ENCODE peak calls at places on chromosome 18, in eight cellular contexts. T, N, X, R, A, S, J and E are unnamed samples.

GRCh38 chr18:74519320-74520095 is 14.8 kb upstream of the CNDP1 start:
- DNase-seq in T (no peak), N (no peak), X (peak), R (no peak), A (no peak), S (no peak), J (no peak), E (no peak)

GRCh38 chr18:79059456-79059855 is 9.7 kb upstream of the ATP9B start:
- DNase-seq in T (no peak), N (no peak), X (no peak), R (no peak), A (no peak), S (no peak), J (no peak), E (no peak)

GRCh38 chr18:41936471-41937134 is 18.4 kb upstream of the PIK3C3 start:
- DNase-seq in T (no peak), N (peak), X (no peak), R (no peak), A (no peak), S (peak), J (peak), E (no peak)

GRCh38 chr18:24799720-24800119 is 339.3 kb downstream of the HRH4 start:
- DNase-seq in T (no peak), N (no peak), X (peak), R (no peak), A (no peak), S (no peak), J (no peak), E (no peak)

GRCh38 chr18:37334494-37335125 is 231.0 kb downstream of the CELF4 start:
- DNase-seq in T (no peak), N (no peak), X (no peak), R (no peak), A (no peak), S (no peak), J (peak), E (no peak)

GRCh38 chr18:33183136-33183535 is 257.4 kb downstream of the CCDC178 start:
- DNase-seq in T (no peak), N (no peak), X (no peak), R (no peak), A (no peak), S (no peak), J (no peak), E (no peak)

GRCh38 chr18:6732952-6733351 is 3.4 kb downstream of the ARHGAP28 start:
- DNase-seq in T (no peak), N (no peak), X (no peak), R (no peak), A (no peak), S (no peak), J (no peak), E (no peak)

GRCh38 chr18:24003903-24004640 is 10.5 kb upstream of the TTC39C start:
- DNase-seq in T (no peak), N (no peak), X (no peak), R (no peak), A (no peak), S (no peak), J (no peak), E (no peak)

GRCh38 chr18:54787098-54787497 is 41.2 kb upstream of the RAB27B start:
- DNase-seq in T (peak), N (no peak), X (no peak), R (no peak), A (no peak), S (no peak), J (no peak), E (no peak)

GRCh38 chr18:43961713-43962112 is 684.4 kb upstream of the SYT4 start:
- DNase-seq in T (no peak), N (no peak), X (no peak), R (no peak), A (no peak), S (no peak), J (no peak), E (peak)

GRCh38 chr18:7923105-7923504 is 356.0 kb downstream of the PTPRM start:
- DNase-seq in T (no peak), N (no peak), X (no peak), R (no peak), A (no peak), S (no peak), J (no peak), E (no peak)

GRCh38 chr18:74654637-74655036 is 57.0 kb downstream of the ZNF407 start:
- DNase-seq in T (no peak), N (no peak), X (no peak), R (no peak), A (no peak), S (no peak), J (peak), E (no peak)

GRCh38 chr18:55446996-55447671 is 140.9 kb downstream of the TCF4 start:
- DNase-seq in T (peak), N (no peak), X (no peak), R (no peak), A (no peak), S (no peak), J (no peak), E (no peak)

GRCh38 chr18:2148823-2149222 is 422.5 kb downstream of the METTL4 start:
- DNase-seq in T (no peak), N (no peak), X (no peak), R (no peak), A (no peak), S (no peak), J (peak), E (no peak)

GRCh38 chr18:42861259-42861658 is 254.2 kb downstream of the RIT2 start:
- DNase-seq in T (no peak), N (no peak), X (no peak), R (no peak), A (no peak), S (no peak), J (no peak), E (no peak)

GRCh38 chr18:73778052-73778395 is 369.6 kb downstream of the FBXO15 start:
- DNase-seq in T (no peak), N (no peak), X (no peak), R (no peak), A (no peak), S (no peak), J (no peak), E (no peak)

GRCh38 chr18:23099621-23100020 is 35.7 kb upstream of the CABLES1 start:
- DNase-seq in T (no peak), N (no peak), X (no peak), R (no peak), A (no peak), S (no peak), J (no peak), E (peak)

GRCh38 chr18:31275722-31276463 is 42.1 kb upstream of the DSG1 start:
- DNase-seq in T (no peak), N (peak), X (no peak), R (no peak), A (no peak), S (no peak), J (peak), E (peak)

GRCh38 chr18:37584217-37584616 is 18.6 kb upstream of the CELF4 start:
- DNase-seq in T (no peak), N (no peak), X (no peak), R (no peak), A (no peak), S (no peak), J (no peak), E (no peak)

GRCh38 chr18:68769423-68769822 is 28.5 kb upstream of the CCDC102B start:
- DNase-seq in T (no peak), N (no peak), X (no peak), R (peak), A (no peak), S (no peak), J (peak), E (no peak)

GRCh38 chr18:23970161-23971153 is 44.1 kb upstream of the TTC39C start:
- DNase-seq in T (no peak), N (peak), X (no peak), R (no peak), A (no peak), S (no peak), J (no peak), E (no peak)

GRCh38 chr18:68462148-68462547 is 252.8 kb downstream of the TMX3 start:
- DNase-seq in T (no peak), N (no peak), X (no peak), R (no peak), A (no peak), S (no peak), J (no peak), E (no peak)

GRCh38 chr18:20988726-20989125 is 122.9 kb downstream of the ROCK1 start:
- DNase-seq in T (no peak), N (no peak), X (no peak), R (no peak), A (no peak), S (no peak), J (no peak), E (no peak)

GRCh38 chr18:69697069-69697468 is 250.6 kb downstream of the CD226 start:
- DNase-seq in T (no peak), N (no peak), X (no peak), R (no peak), A (no peak), S (no peak), J (no peak), E (no peak)

GRCh38 chr18:67599277-67599676 is 82.8 kb upstream of the DSEL start:
- DNase-seq in T (no peak), N (no peak), X (no peak), R (no peak), A (no peak), S (no peak), J (peak), E (no peak)

GRCh38 chr18:49250819-49251388 is 209.5 kb downstream of the DYM start:
- DNase-seq in T (no peak), N (peak), X (no peak), R (no peak), A (no peak), S (peak), J (peak), E (peak)

GRCh38 chr18:7338846-7339245 is 108.0 kb downstream of the LRRC30 start:
- DNase-seq in T (no peak), N (no peak), X (no peak), R (no peak), A (no peak), S (no peak), J (no peak), E (no peak)

GRCh38 chr18:46829947-46830346 is 73.1 kb upstream of the ST8SIA5 start:
- DNase-seq in T (no peak), N (no peak), X (no peak), R (no peak), A (no peak), S (no peak), J (no peak), E (no peak)
- TF ChIP-seq CTCF in T (no peak), N (no peak), X (no peak), R (no peak), A (peak), S (no peak), J (no peak), E (no peak)

DNA sequence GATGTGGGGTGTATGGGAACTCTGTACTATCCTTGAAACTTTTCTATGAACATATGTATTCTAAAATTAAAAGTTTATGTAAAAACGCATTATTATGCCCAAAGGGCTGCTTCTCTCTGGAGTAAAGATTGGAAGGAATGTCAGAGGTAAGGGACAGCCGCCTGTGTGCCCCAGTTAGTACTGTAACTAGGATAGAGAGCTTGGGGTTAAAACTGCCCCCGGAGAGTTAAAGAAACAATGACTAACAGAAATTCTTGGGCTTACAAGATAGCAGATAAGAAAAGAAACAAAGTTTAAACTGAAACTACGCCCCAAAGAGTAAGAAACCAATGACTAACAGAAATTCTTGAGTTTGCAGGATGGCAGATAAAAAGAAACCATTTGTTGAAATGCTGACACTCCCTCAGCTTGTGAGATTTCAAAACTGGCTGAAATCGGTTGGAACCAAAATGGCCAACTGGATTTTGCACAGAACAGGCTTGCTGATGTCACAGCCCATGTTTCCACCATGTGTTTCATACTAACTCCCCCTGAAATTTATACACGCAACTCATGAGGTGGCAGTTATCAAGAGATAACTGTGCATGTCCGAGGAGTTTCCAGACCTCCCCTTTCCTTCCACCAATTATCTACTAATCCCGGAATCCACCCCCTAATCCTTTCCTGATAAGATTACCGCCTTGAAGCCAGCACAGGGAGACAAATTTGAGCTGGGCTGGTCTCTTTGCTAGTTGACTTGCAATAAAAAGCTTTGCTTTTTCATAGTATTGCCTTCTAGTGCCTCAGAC is 8.7 kb upstream of the TXNDC2 start:
- DNase-seq in T (no peak), N (peak), X (peak), R (peak), A (no peak), S (peak), J (peak), E (peak)
- H3K4me3 ChIP-seq in T (no peak), N (no peak), X (peak), R (peak), A (peak), S (peak), J (peak), E (no peak)

DNA sequence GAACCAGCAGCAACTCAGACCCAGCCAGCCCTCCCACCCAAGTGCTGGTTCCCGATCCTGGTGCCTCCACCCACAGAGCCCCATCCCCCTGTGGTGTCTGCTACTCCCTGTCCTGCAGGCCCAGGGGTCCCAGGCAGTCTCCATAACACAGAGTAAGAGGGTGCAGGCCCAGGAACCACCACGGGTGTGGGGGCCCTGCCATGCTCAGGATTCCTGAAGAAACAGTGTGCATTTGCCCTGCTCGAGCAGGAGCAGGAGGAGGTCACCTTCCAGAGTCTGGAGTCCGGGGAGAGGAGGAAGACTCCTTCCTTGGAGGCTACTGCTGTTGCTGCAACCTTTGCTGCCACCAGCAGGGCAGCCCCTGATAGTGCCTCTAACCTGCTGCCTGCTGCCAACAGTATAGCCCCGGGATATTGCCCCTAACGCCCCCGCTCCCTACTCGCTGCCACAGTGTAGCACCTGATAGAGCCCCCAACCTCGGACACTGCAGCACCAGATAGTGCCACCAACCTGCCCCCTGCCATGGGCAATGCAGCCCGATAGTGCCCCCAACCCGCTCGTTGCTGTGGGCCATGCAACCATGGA is 46.8 kb upstream of the ANKRD62 start:
- DNase-seq in T (no peak), N (no peak), X (no peak), R (no peak), A (no peak), S (no peak), J (no peak), E (no peak)
- TF ChIP-seq CTCF in T (no peak), N (no peak), X (no peak), R (no peak), A (no peak), S (no peak), J (peak), E (no peak)

GRCh38 chr18:58495634-58496033 is 133.3 kb downstream of the ALPK2 start:
- DNase-seq in T (no peak), N (peak), X (no peak), R (no peak), A (no peak), S (no peak), J (no peak), E (no peak)

GRCh38 chr18:58495202-58495601 is 133.7 kb downstream of the ALPK2 start:
- DNase-seq in T (no peak), N (no peak), X (no peak), R (no peak), A (no peak), S (no peak), J (peak), E (no peak)

GRCh38 chr18:58491773-58492752 is 136.8 kb downstream of the ALPK2 start:
- DNase-seq in T (no peak), N (no peak), X (no peak), R (no peak), A (no peak), S (no peak), J (no peak), E (no peak)

GRCh38 chr18:58493070-58493469 is 135.8 kb downstream of the ALPK2 start:
- DNase-seq in T (no peak), N (no peak), X (no peak), R (no peak), A (no peak), S (no peak), J (no peak), E (no peak)

GRCh38 chr18:58493516-58494253 is 135.2 kb downstream of the ALPK2 start:
- DNase-seq in T (peak), N (peak), X (peak), R (peak), A (peak), S (peak), J (peak), E (peak)
- H3K4me3 ChIP-seq in T (no peak), N (no peak), X (peak), R (no peak), A (peak), S (no peak), J (no peak), E (no peak)

DNA sequence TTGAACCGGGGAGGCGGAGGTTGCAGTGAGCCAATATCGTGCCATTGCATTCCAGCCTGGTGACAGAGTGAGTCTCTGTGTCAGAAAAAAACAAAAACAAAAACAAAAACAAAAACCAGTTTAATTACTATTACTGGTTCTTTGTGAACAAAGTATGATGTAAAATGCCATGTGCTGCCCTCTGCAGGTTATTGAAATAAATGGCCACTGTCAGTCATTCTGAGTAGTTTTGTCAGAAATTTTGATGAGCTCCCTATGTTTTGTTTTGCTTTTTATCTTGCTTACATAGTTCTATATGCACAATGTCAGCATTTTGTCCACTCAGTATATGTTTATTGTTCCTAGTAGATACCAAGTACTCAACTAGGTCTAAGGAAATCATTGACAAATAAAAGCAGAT is 423.6 kb upstream of the CHST9 start:
- DNase-seq in T (no peak), N (peak), X (no peak), R (no peak), A (no peak), S (peak), J (peak), E (no peak)
- TF ChIP-seq CTCF in T (no peak), N (peak), X (peak), R (no peak), A (peak), S (peak), J (peak), E (peak)

GRCh38 chr18:50397023-50397422 is 22.2 kb downstream of the SKA1 start:
- DNase-seq in T (no peak), N (no peak), X (no peak), R (no peak), A (no peak), S (no peak), J (peak), E (no peak)

GRCh38 chr18:50399582-50399981 is 24.7 kb downstream of the SKA1 start:
- DNase-seq in T (no peak), N (no peak), X (no peak), R (no peak), A (no peak), S (no peak), J (no peak), E (no peak)

GRCh38 chr18:50396005-50396404 is 21.2 kb downstream of the SKA1 start:
- DNase-seq in T (no peak), N (no peak), X (no peak), R (no peak), A (no peak), S (peak), J (no peak), E (no peak)

GRCh38 chr18:50398947-50399346 is 24.1 kb downstream of the SKA1 start:
- DNase-seq in T (no peak), N (no peak), X (no peak), R (no peak), A (no peak), S (no peak), J (no peak), E (no peak)

DNA sequence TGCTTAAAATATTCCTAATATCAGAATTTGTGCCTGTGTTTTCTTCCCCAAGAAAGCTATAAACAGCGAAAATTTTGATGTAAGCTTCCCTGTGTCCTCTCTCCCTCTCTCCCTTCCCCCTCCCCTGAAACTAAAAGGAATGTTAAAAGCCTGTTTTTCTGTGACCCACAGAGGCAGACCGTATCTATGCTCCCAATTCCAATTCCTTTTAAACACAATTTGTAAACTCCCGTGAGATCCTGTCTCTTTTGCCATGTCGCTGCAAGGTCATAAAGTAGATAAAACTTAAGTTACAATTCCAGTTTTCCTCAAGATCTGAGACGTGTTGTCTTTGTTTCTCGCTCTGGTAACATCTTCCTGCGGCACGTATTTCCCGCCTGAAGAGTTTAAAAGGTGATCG is 23.3 kb downstream of the SKA1 start:
- DNase-seq in T (no peak), N (no peak), X (no peak), R (no peak), A (no peak), S (no peak), J (no peak), E (no peak)
- H3K4me3 ChIP-seq in T (no peak), N (no peak), X (no peak), R (no peak), A (no peak), S (no peak), J (no peak), E (no peak)

GRCh38 chr18:50410008-50410407 is 35.2 kb downstream of the SKA1 start:
- DNase-seq in T (no peak), N (no peak), X (no peak), R (no peak), A (no peak), S (peak), J (no peak), E (no peak)
- TF ChIP-seq CTCF in T (no peak), N (no peak), X (no peak), R (no peak), A (no peak), S (no peak), J (no peak), E (no peak)

GRCh38 chr18:3262234-3263171 is 570 bp downstream of the MYL12B start:
- DNase-seq in T (no peak), N (peak), X (no peak), R (no peak), A (no peak), S (peak), J (peak), E (peak)

GRCh38 chr18:3257627-3258120 is 4.3 kb upstream of the MYL12B start:
- DNase-seq in T (no peak), N (no peak), X (no peak), R (no peak), A (no peak), S (no peak), J (no peak), E (no peak)

GRCh38 chr18:3264362-3264761 is 2.4 kb downstream of the MYL12B start:
- DNase-seq in T (no peak), N (no peak), X (peak), R (no peak), A (no peak), S (peak), J (no peak), E (peak)

GRCh38 chr18:3261393-3262233 is at the start of gene MYL12B:
- DNase-seq in T (peak), N (peak), X (peak), R (peak), A (peak), S (peak), J (peak), E (peak)

GRCh38 chr18:3261035-3261392 is 919 bp upstream of the MYL12B start:
- DNase-seq in T (no peak), N (no peak), X (no peak), R (no peak), A (no peak), S (no peak), J (no peak), E (no peak)
- H3K4me3 ChIP-seq in T (no peak), N (peak), X (peak), R (peak), A (peak), S (peak), J (peak), E (peak)